ENCODE peak calls at places on chromosomes 3 and 15, in four cellular contexts. S is K562, O is H1, Y is GM12878. W is an unnamed sample.
A peak's percentile ranks its signal among the peaks of the same experiment; 100 is the strongest.

GRCh38 chr3:47239929-47240328 is 42.7 kb downstream of the KIF9 start:
- DNase-seq in S (no peak), O (no peak), Y (no peak), W (no peak)

GRCh38 chr3:94961423-94962100 is 898.7 kb downstream of the NSUN3 start:
- DNase-seq in S (no peak), O (no peak), Y (no peak), W (no peak)

GRCh38 chr3:5190147-5190791 is 2.8 kb downstream of the EDEM1 start:
- DNase-seq in S (no peak), O (no peak), Y (no peak), W (no peak)

GRCh38 chr3:27596920-27597319 is 112.7 kb upstream of the SLC4A7 start:
- DNase-seq in S (no peak), O (no peak), Y (no peak), W (no peak)

GRCh38 chr3:42476225-42477160 is 25.9 kb upstream of the VIPR1 start:
- DNase-seq in S (no peak), O (no peak), Y (no peak), W (no peak)

GRCh38 chr15:72902245-72902928 is 118.8 kb upstream of the ADPGK start:
- DNase-seq in S (no peak), O (no peak), Y (no peak), W (no peak)

GRCh38 chr3:170749765-170750477 is 120.1 kb downstream of the RPL22L1 start:
- DNase-seq in S (no peak), O (no peak), Y (no peak), W (no peak)

GRCh38 chr3:146065573-146066006 is 95.4 kb downstream of the PLOD2 start:
- DNase-seq in S (no peak), O (no peak), Y (no peak), W (peak; percentile 50)

GRCh38 chr3:46087871-46088270 is 60.6 kb upstream of the XCR1 start:
- DNase-seq in S (no peak), O (no peak), Y (no peak), W (no peak)

GRCh38 chr3:180036678-180037455 is at the start of gene PEX5L:
- DNase-seq in S (no peak), O (peak; percentile 33), Y (no peak), W (peak; percentile 2)

GRCh38 chr15:88838667-88839066 is 35.4 kb downstream of the ACAN start:
- DNase-seq in S (peak; percentile 33), O (no peak), Y (no peak), W (no peak)

DNA sequence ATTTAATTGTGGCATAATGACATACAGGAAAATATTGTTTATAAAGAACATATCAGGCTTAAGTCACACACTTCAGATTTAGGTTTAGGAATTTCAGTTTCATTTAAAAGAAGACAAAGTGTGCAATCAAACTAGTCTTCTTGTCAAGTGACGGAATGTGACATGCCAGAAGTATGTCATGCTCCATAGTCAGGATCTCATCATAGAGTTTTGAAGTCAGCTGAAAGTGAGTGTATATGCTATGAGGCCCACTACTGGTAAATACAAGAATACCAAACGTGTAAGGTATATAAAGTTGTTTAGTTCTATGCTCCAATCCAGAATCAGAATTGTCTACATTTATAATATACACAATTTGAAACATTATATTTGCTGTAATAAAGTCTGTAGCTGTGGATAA is 988.4 kb downstream of the TBL1XR1 start:
- DNase-seq in S (no peak), O (no peak), Y (no peak), W (no peak)
- TF ChIP-seq EP300 in S (no peak), O (no peak), Y (no peak), W (no peak)

DNA sequence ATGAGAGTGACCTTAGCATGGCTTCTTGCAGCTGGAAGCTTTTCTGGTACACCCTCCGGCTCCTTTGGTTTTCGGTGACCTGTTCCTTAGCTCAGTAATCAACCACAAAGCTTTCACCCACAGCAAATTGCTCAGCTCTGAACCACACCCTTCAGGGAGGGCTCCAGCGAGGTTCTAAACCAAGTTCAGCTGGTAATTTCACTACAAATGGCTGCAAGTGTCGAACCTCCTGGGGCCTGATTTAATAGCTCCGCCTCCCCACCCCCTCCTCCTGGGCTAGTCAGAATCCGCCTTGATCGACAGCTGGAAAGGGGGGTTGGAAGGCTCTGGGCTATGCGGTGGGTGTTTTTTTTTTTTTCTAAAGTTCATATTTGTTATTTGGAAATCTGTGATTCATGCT is 150.9 kb upstream of the MCTP2 start:
- DNase-seq in S (no peak), O (no peak), Y (no peak), W (no peak)
- TF ChIP-seq CREB1 in S (no peak), O (no peak), Y (no peak), W (no peak)

DNA sequence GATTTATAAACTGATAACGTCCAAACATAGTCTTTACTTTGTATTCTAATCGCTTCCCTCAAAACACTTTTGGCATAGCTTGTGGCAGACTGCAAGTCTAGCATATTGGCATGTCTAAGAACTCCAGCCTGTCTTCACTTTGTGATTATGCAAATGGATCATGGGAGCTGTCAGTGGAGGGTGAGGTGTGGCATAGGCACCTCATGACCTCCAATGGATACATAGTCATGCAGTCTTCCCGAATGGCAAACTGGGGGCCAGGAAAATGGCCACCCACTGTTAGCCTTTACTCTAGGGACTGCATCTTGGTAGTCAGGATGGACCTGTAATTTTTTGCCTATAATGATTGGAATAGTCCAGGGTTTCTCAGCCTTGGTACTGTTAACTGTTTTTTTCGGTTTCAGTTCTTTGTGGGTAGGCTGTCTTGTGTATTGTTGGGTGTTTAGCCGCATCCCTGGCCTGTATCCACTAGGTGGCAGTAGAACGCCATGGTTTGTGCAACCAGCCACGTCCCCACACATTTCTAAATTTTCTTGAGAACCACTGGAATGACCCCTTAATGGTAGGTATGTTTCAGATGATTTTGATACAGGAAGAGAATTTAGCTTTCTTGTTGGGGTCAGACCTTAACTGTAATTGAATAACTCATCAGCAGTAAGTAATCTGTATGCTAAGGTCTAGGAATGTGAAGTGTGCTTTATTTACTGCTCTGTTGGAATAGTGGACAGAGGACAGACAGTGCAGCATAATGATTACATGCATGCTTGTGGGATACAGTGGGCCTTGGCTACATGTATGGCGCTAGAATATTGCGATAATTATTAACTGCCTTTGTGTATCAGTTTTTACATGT is 24.6 kb upstream of the GPR171 start:
- DNase-seq in S (peak; percentile 76), O (peak; percentile 33), Y (peak; percentile 60), W (peak; percentile 67)
- TF ChIP-seq EP300 in S (no peak), O (no peak), Y (peak; percentile 25), W (no peak)

DNA sequence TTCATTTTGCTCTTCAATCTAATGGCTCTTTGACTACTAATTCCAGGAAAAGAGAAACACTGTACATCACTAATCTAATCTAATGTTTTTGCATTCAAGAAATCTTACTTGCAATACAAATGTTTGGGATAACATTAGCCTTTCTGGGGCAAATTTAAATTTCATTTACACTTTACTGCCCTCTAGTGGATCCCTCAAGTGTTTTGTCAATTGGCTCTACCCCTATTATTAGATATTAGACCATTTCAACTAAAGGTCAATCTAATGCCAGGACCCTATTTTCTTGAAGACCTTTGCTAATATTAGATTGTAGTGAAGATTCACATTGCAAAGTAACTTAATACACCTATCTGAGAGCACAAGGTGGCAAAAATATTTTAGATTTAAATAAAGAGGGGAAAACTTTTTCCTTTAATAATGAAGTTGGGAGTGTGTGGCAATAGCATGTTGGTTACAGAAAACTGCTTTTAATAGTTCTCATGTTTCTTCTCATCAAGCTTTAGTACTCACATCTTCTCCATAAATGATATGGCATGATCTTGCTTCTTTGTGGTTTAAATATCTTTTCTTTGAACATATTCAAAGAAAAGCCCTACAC is 5.0 kb downstream of the C2CD4A start:
- DNase-seq in S (peak; percentile 23), O (no peak), Y (no peak), W (peak; percentile 29)
- TF ChIP-seq CREB1 in S (no peak), O (no peak), Y (no peak), W (no peak)

DNA sequence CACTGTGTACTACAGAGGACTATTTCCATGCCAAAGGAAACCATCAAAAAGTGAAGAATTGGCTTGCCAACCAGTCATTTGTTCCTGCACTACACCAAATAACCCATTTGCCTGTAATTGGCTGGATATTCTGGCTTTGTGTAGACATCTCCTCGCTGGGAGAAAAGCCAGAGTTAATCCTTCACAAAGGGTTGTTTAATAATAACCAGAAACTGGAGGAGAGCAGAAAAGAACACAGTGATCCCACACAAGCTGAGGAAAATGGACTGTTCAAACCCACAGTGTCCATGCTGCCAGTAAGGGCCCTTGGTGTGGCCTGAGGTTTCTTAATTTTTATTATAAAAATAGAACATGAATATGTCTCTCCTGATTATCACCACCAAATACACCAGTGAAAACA is 294.0 kb downstream of the RORA start:
- DNase-seq in S (no peak), O (no peak), Y (no peak), W (no peak)
- TF ChIP-seq EP300 in S (no peak), O (no peak), Y (no peak), W (no peak)

GRCh38 chr3:65967376-65967775 is 71.3 kb downstream of the MAGI1 start:
- DNase-seq in S (no peak), O (no peak), Y (no peak), W (no peak)

GRCh38 chr3:65961733-65962132 is 77.0 kb downstream of the MAGI1 start:
- DNase-seq in S (no peak), O (no peak), Y (no peak), W (peak; percentile 73)

GRCh38 chr3:65960087-65960486 is 78.6 kb downstream of the MAGI1 start:
- DNase-seq in S (no peak), O (no peak), Y (no peak), W (no peak)

GRCh38 chr3:65961128-65961527 is 77.6 kb downstream of the MAGI1 start:
- DNase-seq in S (no peak), O (no peak), Y (no peak), W (no peak)

DNA sequence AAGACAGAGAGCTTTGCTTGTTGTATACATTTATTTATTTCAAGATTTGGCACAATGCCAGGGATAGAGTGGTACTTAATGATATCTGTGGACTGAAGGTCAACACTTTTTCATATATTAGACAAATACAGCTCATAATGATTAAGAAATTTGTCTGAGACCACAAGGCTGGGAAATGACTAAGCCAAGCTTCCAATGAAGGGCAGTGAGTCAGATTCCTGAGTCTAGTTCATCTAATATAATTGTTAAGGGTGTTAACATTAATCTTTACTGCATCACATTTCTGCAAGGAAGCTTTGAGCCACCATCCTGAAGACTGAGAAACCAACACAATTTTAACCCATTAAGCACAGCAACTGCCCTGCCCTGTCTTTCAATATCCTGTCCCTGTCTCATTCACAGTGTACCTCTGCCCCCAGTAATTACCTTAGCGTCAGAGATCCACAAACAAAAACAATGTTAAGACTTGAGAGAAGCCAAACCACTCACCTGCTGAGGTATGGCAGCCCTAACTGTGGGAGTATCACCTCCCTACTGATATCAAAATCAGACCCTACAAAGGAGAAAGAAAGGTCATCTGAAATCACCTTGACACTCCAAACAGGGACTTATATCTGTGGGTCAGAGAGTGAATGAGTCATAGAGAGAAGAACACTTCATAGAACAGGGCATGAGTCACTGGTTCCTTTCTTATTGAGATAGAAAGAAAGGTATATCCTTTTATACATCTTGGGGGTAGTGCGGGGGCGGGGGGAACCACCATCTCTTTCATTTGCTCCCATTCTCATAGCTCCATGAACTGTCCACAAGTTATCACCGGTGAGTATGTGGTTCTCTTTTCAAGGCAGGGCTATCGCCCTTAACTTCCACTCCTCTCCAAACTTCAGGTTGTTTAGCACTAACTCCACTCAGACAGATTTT is 74.7 kb downstream of the MAGI1 start:
- DNase-seq in S (no peak), O (no peak), Y (peak; percentile 40), W (peak; percentile 47)
- TF ChIP-seq CREB1 in S (no peak), O (no peak), Y (no peak), W (peak; percentile 42)

GRCh38 chr15:25470230-25470629 is 31.4 kb upstream of the UBE3A start:
- DNase-seq in S (no peak), O (no peak), Y (no peak), W (no peak)

GRCh38 chr15:25468611-25469010 is 29.8 kb upstream of the UBE3A start:
- DNase-seq in S (no peak), O (no peak), Y (no peak), W (no peak)

GRCh38 chr15:25464784-25465183 is 26.0 kb upstream of the UBE3A start:
- DNase-seq in S (no peak), O (no peak), Y (no peak), W (no peak)

GRCh38 chr15:25465835-25466234 is 27.0 kb upstream of the UBE3A start:
- DNase-seq in S (no peak), O (no peak), Y (no peak), W (no peak)

GRCh38 chr15:25469377-25469776 is 30.6 kb upstream of the UBE3A start:
- DNase-seq in S (no peak), O (no peak), Y (no peak), W (no peak)
- TF ChIP-seq EP300 in S (no peak), O (no peak), Y (no peak), W (no peak)

W was measured in HepG2.